ENCODE peak calls at places on chromosomes 11 and 22, in five cellular contexts. N is K562, S is HepG2, D is HCT116, O is H1. V is an unnamed sample.

GRCh38 chr11:130555251-130555841 is 106.9 kb downstream of the ADAMTS15 start:
- DNase-seq in N (no peak), S (no peak), D (no peak), O (no peak), V (no peak)

GRCh38 chr22:39773976-39774539 is 119.5 kb downstream of the ENTHD1 start:
- DNase-seq in N (no peak), S (no peak), D (no peak), O (no peak), V (peak; percentile 4)

GRCh38 chr22:33126881-33127280 is 68.7 kb upstream of the SYN3 start:
- DNase-seq in N (no peak), S (peak; percentile 39), D (no peak), O (no peak), V (peak; percentile 41)

GRCh38 chr11:113114452-113115027 is 153.3 kb downstream of the NCAM1 start:
- DNase-seq in N (no peak), S (peak; percentile 3), D (no peak), O (peak; percentile 52), V (peak; percentile 39)

GRCh38 chr22:22748297-22748743 is 103.9 kb downstream of the GGTLC2 start:
- DNase-seq in N (peak; percentile 78), S (peak; percentile 35), D (no peak), O (peak; percentile 62), V (peak; percentile 50)

GRCh38 chr11:119367661-119368120 is 13.8 kb downstream of the USP2 start:
- DNase-seq in N (no peak), S (no peak), D (no peak), O (no peak), V (no peak)

GRCh38 chr11:2987881-2988280 is 4.2 kb downstream of the NAP1L4 start:
- DNase-seq in N (no peak), S (no peak), D (no peak), O (no peak), V (no peak)

GRCh38 chr22:24421428-24421931 is 5.9 kb upstream of the ADORA2A start:
- DNase-seq in N (peak; percentile 44), S (peak; percentile 73), D (peak; percentile 12), O (peak; percentile 84), V (peak; percentile 34)

GRCh38 chr11:106463796-106464201 is 386.3 kb downstream of the AASDHPPT start:
- DNase-seq in N (no peak), S (peak; percentile 40), D (no peak), O (no peak), V (no peak)

GRCh38 chr11:120578591-120579154 is 67.1 kb downstream of the GRIK4 start:
- DNase-seq in N (no peak), S (no peak), D (no peak), O (no peak), V (no peak)

GRCh38 chr11:75474878-75475766 is 42.1 kb upstream of the KLHL35 start:
- DNase-seq in N (peak; percentile 91), S (no peak), D (no peak), O (peak; percentile 86), V (no peak)

GRCh38 chr22:23248583-23248982 is 68.3 kb downstream of the BCR start:
- DNase-seq in N (peak; percentile 79), S (peak; percentile 53), D (no peak), O (no peak), V (peak; percentile 62)

GRCh38 chr22:46549971-46550641 is 12.7 kb upstream of the CELSR1 start:
- DNase-seq in N (no peak), S (no peak), D (no peak), O (no peak), V (no peak)

GRCh38 chr11:99260696-99261095 is 239.9 kb downstream of the CNTN5 start:
- DNase-seq in N (no peak), S (no peak), D (no peak), O (no peak), V (no peak)

GRCh38 chr11:92384316-92384715 is 159.7 kb downstream of the FAT3 start:
- DNase-seq in N (no peak), S (no peak), D (no peak), O (no peak), V (no peak)

GRCh38 chr22:26360169-26360885 is 68.7 kb upstream of the ASPHD2 start:
- DNase-seq in N (peak; percentile 69), S (peak; percentile 78), D (peak; percentile 75), O (peak; percentile 87), V (peak; percentile 73)

GRCh38 chr22:50443801-50444625 is 30.8 kb downstream of the SBF1 start:
- DNase-seq in N (no peak), S (no peak), D (no peak), O (no peak), V (no peak)

GRCh38 chr22:23383491-23384450 is 196.3 kb downstream of the IGLL1 start:
- DNase-seq in N (no peak), S (no peak), D (no peak), O (peak; percentile 72), V (no peak)

GRCh38 chr11:128388182-128388815 is 199.1 kb downstream of the ETS1 start:
- DNase-seq in N (no peak), S (no peak), D (no peak), O (no peak), V (no peak)

GRCh38 chr11:106344392-106344791 is 266.9 kb downstream of the AASDHPPT start:
- DNase-seq in N (no peak), S (no peak), D (no peak), O (no peak), V (no peak)

GRCh38 chr22:44191036-44191454 is 10.3 kb downstream of the PARVG start:
- DNase-seq in N (no peak), S (no peak), D (no peak), O (no peak), V (no peak)

GRCh38 chr11:122097419-122098001 is 18.5 kb downstream of the BLID start:
- DNase-seq in N (no peak), S (no peak), D (no peak), O (no peak), V (no peak)

GRCh38 chr22:46737105-46737975 is 712 bp downstream of the CERK start:
- DNase-seq in N (peak; percentile 70), S (no peak), D (no peak), O (peak; percentile 66), V (no peak)

GRCh38 chr11:79414644-79415317 is 26.0 kb downstream of the TENM4 start:
- DNase-seq in N (no peak), S (no peak), D (no peak), O (no peak), V (no peak)

GRCh38 chr11:123197711-123198110 is 2.7 kb upstream of the CLMP start:
- DNase-seq in N (no peak), S (no peak), D (no peak), O (no peak), V (no peak)

GRCh38 chr11:77695417-77695816 is 57.8 kb upstream of the CLNS1A start:
- DNase-seq in N (no peak), S (no peak), D (no peak), O (no peak), V (no peak)

GRCh38 chr22:35301370-35301874 is 1.7 kb downstream of the TOM1 start:
- DNase-seq in N (peak; percentile 20), S (peak; percentile 93), D (no peak), O (no peak), V (peak; percentile 24)

GRCh38 chr11:5366856-5367255 is 15.5 kb downstream of the OR51B6 start:
- DNase-seq in N (no peak), S (no peak), D (no peak), O (no peak), V (no peak)

GRCh38 chr11:32173435-32173834 is 82.6 kb downstream of the RCN1 start:
- DNase-seq in N (peak; percentile 12), S (peak; percentile 38), D (peak; percentile 34), O (peak; percentile 79), V (peak; percentile 75)

GRCh38 chr11:93757924-93758865 is 16.7 kb downstream of the C11orf54 start:
- DNase-seq in N (no peak), S (no peak), D (no peak), O (no peak), V (no peak)
- TF ChIP-seq JUND in N (no peak), S (no peak), D (no peak), O (no peak), V (no peak)

GRCh38 chr11:209275-210121 is 2.0 kb downstream of the RIC8A start:
- DNase-seq in N (no peak), S (no peak), D (no peak), O (no peak), V (no peak)
- TF ChIP-seq JUND in N (no peak), S (no peak), D (no peak), O (no peak), V (no peak)

GRCh38 chr11:67261635-67261941 is 4.7 kb upstream of the GRK2 start:
- DNase-seq in N (no peak), S (no peak), D (no peak), O (no peak), V (no peak)

GRCh38 chr11:67264260-67264659 is 2.0 kb upstream of the GRK2 start:
- DNase-seq in N (no peak), S (no peak), D (no peak), O (no peak), V (no peak)

GRCh38 chr11:67262731-67263675 is 3.3 kb upstream of the GRK2 start:
- DNase-seq in N (peak; percentile 81), S (peak; percentile 68), D (peak; percentile 39), O (peak; percentile 90), V (peak; percentile 99)

GRCh38 chr11:67260406-67260805 is 5.9 kb upstream of the GRK2 start:
- DNase-seq in N (no peak), S (no peak), D (no peak), O (no peak), V (no peak)

DNA sequence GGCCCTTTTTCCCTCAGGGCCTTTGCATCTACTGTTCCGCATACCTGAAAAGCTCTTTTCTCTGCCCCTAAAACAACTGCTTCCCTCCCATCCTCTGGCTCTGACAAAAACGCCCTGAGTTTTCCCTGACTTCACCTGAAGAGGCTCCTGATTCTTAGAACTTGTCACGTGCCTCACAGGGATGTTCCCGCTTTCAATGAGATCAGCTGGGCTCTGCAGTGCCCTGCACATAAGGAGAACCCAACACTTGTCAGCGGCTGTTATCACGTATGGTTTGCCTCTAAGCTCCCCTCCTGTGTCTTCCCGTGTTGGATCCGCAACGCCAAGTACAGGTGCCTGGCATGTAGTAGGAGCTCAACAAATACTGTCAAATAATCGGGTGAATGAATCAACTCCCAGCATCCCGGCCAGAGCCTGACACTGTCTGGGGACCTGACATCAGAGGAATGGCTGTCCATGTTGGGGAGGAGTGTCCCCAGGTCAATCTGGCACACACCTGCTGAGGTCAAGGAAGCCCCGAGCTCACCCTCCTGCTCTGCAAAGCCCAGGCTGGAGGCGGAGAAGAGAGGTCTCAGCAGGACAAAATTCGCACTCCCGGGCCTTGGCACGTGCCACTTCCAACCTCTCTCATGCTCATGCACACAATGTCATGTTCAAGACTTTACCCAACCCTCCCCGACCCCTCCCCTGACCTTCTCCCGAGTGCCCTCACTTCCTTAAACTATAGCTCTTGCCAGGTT is 4.2 kb upstream of the GRK2 start:
- DNase-seq in N (no peak), S (no peak), D (no peak), O (no peak), V (no peak)
- TF ChIP-seq JUND in N (no peak), S (no peak), D (no peak), O (no peak), V (no peak)

DNA sequence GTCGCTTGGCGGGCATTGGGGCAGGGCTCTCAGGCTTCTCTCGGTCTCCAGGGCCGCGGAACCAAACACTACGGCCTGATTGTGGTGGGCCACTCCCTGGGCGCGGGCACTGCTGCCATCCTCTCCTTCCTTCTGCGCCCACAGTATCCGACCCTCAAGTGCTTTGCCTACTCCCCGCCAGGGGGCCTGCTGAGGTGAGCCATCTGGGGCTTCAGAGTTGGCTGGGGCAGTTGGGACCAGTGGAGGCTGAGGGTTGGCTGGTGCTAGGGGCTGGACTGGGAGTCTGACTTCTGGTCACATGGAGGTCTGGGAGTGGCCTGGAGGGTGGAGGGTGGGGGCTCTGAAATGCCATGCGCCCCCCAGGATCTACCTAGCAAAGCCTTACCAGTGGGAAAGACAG is 15.3 kb upstream of the MYRF start:
- DNase-seq in N (peak; percentile 60), S (no peak), D (no peak), O (no peak), V (no peak)
- TF ChIP-seq JUND in N (no peak), S (no peak), D (no peak), O (no peak), V (no peak)